ENCODE peak calls at places on chromosomes 16 and 17, in nine cellular contexts. One of them, this sample, is unnamed.

GRCh38 chr17:65546579-65546978 is 14.9 kb downstream of the AXIN2 start:
- DNase-seq in progenitor cell of endocrine pancreas: no peak
- DNase-seq in hypothalamus: no peak
- DNase-seq in thoracic aorta: no peak
- DNase-seq in AG09309: no peak
- DNase-seq in dermis blood vessel endothelial cell: no peak
- DNase-seq in body of pancreas: no peak
- DNase-seq in neural progenitor cell: no peak
- DNase-seq in T-helper 1 cell: no peak
- DNase-seq in this sample: no peak

GRCh38 chr17:21679256-21680146 is 12.8 kb upstream of the KCNJ18 start:
- DNase-seq in progenitor cell of endocrine pancreas: no peak
- DNase-seq in hypothalamus: no peak
- DNase-seq in thoracic aorta: no peak
- DNase-seq in AG09309: no peak
- DNase-seq in dermis blood vessel endothelial cell: no peak
- DNase-seq in body of pancreas: no peak
- DNase-seq in neural progenitor cell: no peak
- DNase-seq in T-helper 1 cell: no peak
- DNase-seq in this sample: no peak

GRCh38 chr17:75779250-75779986 is 5.2 kb upstream of the UNK start:
- DNase-seq in progenitor cell of endocrine pancreas: peak; percentile 87
- DNase-seq in hypothalamus: peak; percentile 97
- DNase-seq in thoracic aorta: peak; percentile 94
- DNase-seq in AG09309: peak; percentile 99
- DNase-seq in dermis blood vessel endothelial cell: peak; percentile 100
- DNase-seq in body of pancreas: peak; percentile 97
- DNase-seq in neural progenitor cell: peak; percentile 99
- DNase-seq in T-helper 1 cell: peak; percentile 100
- DNase-seq in this sample: peak; percentile 99

GRCh38 chr16:65223335-65223734 is 101.5 kb upstream of the CDH11 start:
- DNase-seq in progenitor cell of endocrine pancreas: no peak
- DNase-seq in hypothalamus: no peak
- DNase-seq in thoracic aorta: no peak
- DNase-seq in AG09309: no peak
- DNase-seq in dermis blood vessel endothelial cell: no peak
- DNase-seq in body of pancreas: no peak
- DNase-seq in neural progenitor cell: no peak
- DNase-seq in T-helper 1 cell: no peak
- DNase-seq in this sample: no peak

GRCh38 chr17:62626719-62627218 is 701 bp upstream of the MRC2 start:
- DNase-seq in progenitor cell of endocrine pancreas: peak; percentile 39
- DNase-seq in hypothalamus: no peak
- DNase-seq in thoracic aorta: no peak
- DNase-seq in AG09309: peak; percentile 76
- DNase-seq in dermis blood vessel endothelial cell: peak; percentile 24
- DNase-seq in body of pancreas: no peak
- DNase-seq in neural progenitor cell: peak; percentile 89
- DNase-seq in T-helper 1 cell: no peak
- DNase-seq in this sample: no peak

GRCh38 chr16:11082108-11082859 is 137.9 kb downstream of the CLEC16A start:
- DNase-seq in progenitor cell of endocrine pancreas: no peak
- DNase-seq in hypothalamus: no peak
- DNase-seq in thoracic aorta: no peak
- DNase-seq in AG09309: no peak
- DNase-seq in dermis blood vessel endothelial cell: no peak
- DNase-seq in body of pancreas: no peak
- DNase-seq in neural progenitor cell: no peak
- DNase-seq in T-helper 1 cell: no peak
- DNase-seq in this sample: no peak

GRCh38 chr17:76485569-76485968 is 15.7 kb downstream of the RHBDF2 start:
- DNase-seq in progenitor cell of endocrine pancreas: no peak
- DNase-seq in hypothalamus: peak; percentile 51
- DNase-seq in thoracic aorta: no peak
- DNase-seq in AG09309: no peak
- DNase-seq in dermis blood vessel endothelial cell: peak; percentile 69
- DNase-seq in body of pancreas: no peak
- DNase-seq in neural progenitor cell: no peak
- DNase-seq in T-helper 1 cell: no peak
- DNase-seq in this sample: no peak

GRCh38 chr17:27247071-27247957 is 46.6 kb upstream of the WSB1 start:
- DNase-seq in progenitor cell of endocrine pancreas: no peak
- DNase-seq in hypothalamus: peak; percentile 44
- DNase-seq in thoracic aorta: no peak
- DNase-seq in AG09309: no peak
- DNase-seq in dermis blood vessel endothelial cell: peak; percentile 97
- DNase-seq in body of pancreas: peak; percentile 46
- DNase-seq in neural progenitor cell: no peak
- DNase-seq in T-helper 1 cell: no peak
- DNase-seq in this sample: no peak

GRCh38 chr17:79230576-79230975 is 156.0 kb downstream of the ENGASE start:
- DNase-seq in progenitor cell of endocrine pancreas: no peak
- DNase-seq in hypothalamus: no peak
- DNase-seq in thoracic aorta: no peak
- DNase-seq in AG09309: no peak
- DNase-seq in dermis blood vessel endothelial cell: no peak
- DNase-seq in body of pancreas: no peak
- DNase-seq in neural progenitor cell: no peak
- DNase-seq in T-helper 1 cell: no peak
- DNase-seq in this sample: no peak

GRCh38 chr17:20083460-20083859 is 74.3 kb downstream of the SPECC1 start:
- DNase-seq in progenitor cell of endocrine pancreas: no peak
- DNase-seq in hypothalamus: no peak
- DNase-seq in thoracic aorta: no peak
- DNase-seq in AG09309: no peak
- DNase-seq in dermis blood vessel endothelial cell: no peak
- DNase-seq in body of pancreas: no peak
- DNase-seq in neural progenitor cell: no peak
- DNase-seq in T-helper 1 cell: no peak
- DNase-seq in this sample: no peak

GRCh38 chr17:63611354-63611753 is 10.7 kb downstream of the TACO1 start:
- DNase-seq in progenitor cell of endocrine pancreas: no peak
- DNase-seq in hypothalamus: no peak
- DNase-seq in thoracic aorta: no peak
- DNase-seq in AG09309: no peak
- DNase-seq in dermis blood vessel endothelial cell: no peak
- DNase-seq in body of pancreas: no peak
- DNase-seq in neural progenitor cell: no peak
- DNase-seq in T-helper 1 cell: peak; percentile 92
- DNase-seq in this sample: no peak

GRCh38 chr17:71740866-71741265 is 380.0 kb upstream of the SOX9 start:
- DNase-seq in progenitor cell of endocrine pancreas: no peak
- DNase-seq in hypothalamus: no peak
- DNase-seq in thoracic aorta: no peak
- DNase-seq in AG09309: no peak
- DNase-seq in dermis blood vessel endothelial cell: no peak
- DNase-seq in body of pancreas: no peak
- DNase-seq in neural progenitor cell: no peak
- DNase-seq in T-helper 1 cell: no peak
- DNase-seq in this sample: no peak

GRCh38 chr16:50266337-50267091 is at the start of gene ADCY7:
- DNase-seq in progenitor cell of endocrine pancreas: no peak
- DNase-seq in hypothalamus: no peak
- DNase-seq in thoracic aorta: no peak
- DNase-seq in AG09309: peak; percentile 38
- DNase-seq in dermis blood vessel endothelial cell: peak; percentile 52
- DNase-seq in body of pancreas: no peak
- DNase-seq in neural progenitor cell: peak; percentile 41
- DNase-seq in T-helper 1 cell: peak; percentile 91
- DNase-seq in this sample: no peak

GRCh38 chr17:82767041-82767754 is 15.3 kb downstream of the TBCD start:
- DNase-seq in progenitor cell of endocrine pancreas: no peak
- DNase-seq in hypothalamus: peak; percentile 70
- DNase-seq in thoracic aorta: no peak
- DNase-seq in AG09309: no peak
- DNase-seq in dermis blood vessel endothelial cell: peak; percentile 78
- DNase-seq in body of pancreas: peak; percentile 63
- DNase-seq in neural progenitor cell: peak; percentile 76
- DNase-seq in T-helper 1 cell: no peak
- DNase-seq in this sample: no peak

GRCh38 chr17:57294629-57295501 is 38.5 kb downstream of the MSI2 start:
- DNase-seq in progenitor cell of endocrine pancreas: no peak
- DNase-seq in hypothalamus: no peak
- DNase-seq in thoracic aorta: no peak
- DNase-seq in AG09309: no peak
- DNase-seq in dermis blood vessel endothelial cell: peak; percentile 21
- DNase-seq in body of pancreas: no peak
- DNase-seq in neural progenitor cell: no peak
- DNase-seq in T-helper 1 cell: peak; percentile 43
- DNase-seq in this sample: no peak

GRCh38 chr17:1055751-1056645 is 59.1 kb downstream of the TIMM22 start:
- DNase-seq in progenitor cell of endocrine pancreas: peak; percentile 48
- DNase-seq in hypothalamus: peak; percentile 71
- DNase-seq in thoracic aorta: no peak
- DNase-seq in AG09309: no peak
- DNase-seq in dermis blood vessel endothelial cell: peak; percentile 85
- DNase-seq in body of pancreas: peak; percentile 72
- DNase-seq in neural progenitor cell: peak; percentile 81
- DNase-seq in T-helper 1 cell: peak; percentile 28
- DNase-seq in this sample: no peak

GRCh38 chr17:30323895-30324319 is 9.9 kb downstream of the TMIGD1 start:
- DNase-seq in progenitor cell of endocrine pancreas: no peak
- DNase-seq in hypothalamus: no peak
- DNase-seq in thoracic aorta: no peak
- DNase-seq in AG09309: no peak
- DNase-seq in dermis blood vessel endothelial cell: peak; percentile 63
- DNase-seq in body of pancreas: no peak
- DNase-seq in neural progenitor cell: no peak
- DNase-seq in T-helper 1 cell: peak; percentile 25
- DNase-seq in this sample: no peak

GRCh38 chr16:68948230-68948910 is 105.0 kb downstream of the TANGO6 start:
- DNase-seq in progenitor cell of endocrine pancreas: no peak
- DNase-seq in hypothalamus: no peak
- DNase-seq in thoracic aorta: no peak
- DNase-seq in AG09309: no peak
- DNase-seq in dermis blood vessel endothelial cell: no peak
- DNase-seq in body of pancreas: no peak
- DNase-seq in neural progenitor cell: no peak
- DNase-seq in T-helper 1 cell: no peak
- DNase-seq in this sample: no peak

GRCh38 chr17:79984045-79984840 is 51.4 kb downstream of the TBC1D16 start:
- DNase-seq in progenitor cell of endocrine pancreas: no peak
- DNase-seq in hypothalamus: no peak
- DNase-seq in thoracic aorta: no peak
- DNase-seq in AG09309: no peak
- DNase-seq in dermis blood vessel endothelial cell: no peak
- DNase-seq in body of pancreas: no peak
- DNase-seq in neural progenitor cell: no peak
- DNase-seq in T-helper 1 cell: no peak
- DNase-seq in this sample: no peak

GRCh38 chr17:17963694-17964436 is 8.3 kb downstream of the TOM1L2 start:
- DNase-seq in progenitor cell of endocrine pancreas: no peak
- DNase-seq in hypothalamus: no peak
- DNase-seq in thoracic aorta: no peak
- DNase-seq in AG09309: no peak
- DNase-seq in dermis blood vessel endothelial cell: no peak
- DNase-seq in body of pancreas: no peak
- DNase-seq in neural progenitor cell: no peak
- DNase-seq in T-helper 1 cell: no peak
- DNase-seq in this sample: no peak

GRCh38 chr17:33385133-33385532 is 92.0 kb upstream of the ASIC2 start:
- DNase-seq in progenitor cell of endocrine pancreas: no peak
- DNase-seq in hypothalamus: no peak
- DNase-seq in thoracic aorta: no peak
- DNase-seq in AG09309: no peak
- DNase-seq in dermis blood vessel endothelial cell: no peak
- DNase-seq in body of pancreas: no peak
- DNase-seq in neural progenitor cell: peak; percentile 53
- DNase-seq in T-helper 1 cell: no peak
- DNase-seq in this sample: no peak

GRCh38 chr17:10621397-10621796 is 35.7 kb downstream of the MYH3 start:
- DNase-seq in progenitor cell of endocrine pancreas: no peak
- DNase-seq in hypothalamus: no peak
- DNase-seq in thoracic aorta: no peak
- DNase-seq in AG09309: no peak
- DNase-seq in dermis blood vessel endothelial cell: no peak
- DNase-seq in body of pancreas: no peak
- DNase-seq in neural progenitor cell: no peak
- DNase-seq in T-helper 1 cell: no peak
- DNase-seq in this sample: no peak

GRCh38 chr17:76345377-76345945 is 8.3 kb downstream of the PRPSAP1 start:
- DNase-seq in progenitor cell of endocrine pancreas: no peak
- DNase-seq in hypothalamus: no peak
- DNase-seq in thoracic aorta: no peak
- DNase-seq in AG09309: no peak
- DNase-seq in dermis blood vessel endothelial cell: no peak
- DNase-seq in body of pancreas: no peak
- DNase-seq in neural progenitor cell: no peak
- DNase-seq in T-helper 1 cell: no peak
- DNase-seq in this sample: no peak

GRCh38 chr16:19073863-19074262 is 6.4 kb downstream of the COQ7 start:
- DNase-seq in progenitor cell of endocrine pancreas: no peak
- DNase-seq in hypothalamus: no peak
- DNase-seq in thoracic aorta: no peak
- DNase-seq in AG09309: no peak
- DNase-seq in dermis blood vessel endothelial cell: no peak
- DNase-seq in body of pancreas: no peak
- DNase-seq in neural progenitor cell: no peak
- DNase-seq in T-helper 1 cell: no peak
- DNase-seq in this sample: no peak

GRCh38 chr17:50055055-50055425 is 870 bp upstream of the ITGA3 start:
- DNase-seq in progenitor cell of endocrine pancreas: peak; percentile 27
- DNase-seq in hypothalamus: no peak
- DNase-seq in thoracic aorta: no peak
- DNase-seq in AG09309: no peak
- DNase-seq in dermis blood vessel endothelial cell: peak; percentile 39
- DNase-seq in body of pancreas: peak; percentile 80
- DNase-seq in neural progenitor cell: peak; percentile 26
- DNase-seq in T-helper 1 cell: peak; percentile 17
- DNase-seq in this sample: no peak

GRCh38 chr17:44556114-44556853 is 1.0 kb upstream of the FZD2 start:
- DNase-seq in progenitor cell of endocrine pancreas: peak; percentile 43
- DNase-seq in hypothalamus: peak; percentile 12
- DNase-seq in thoracic aorta: no peak
- DNase-seq in AG09309: no peak
- DNase-seq in dermis blood vessel endothelial cell: peak; percentile 48
- DNase-seq in body of pancreas: peak; percentile 36
- DNase-seq in neural progenitor cell: peak; percentile 98
- DNase-seq in T-helper 1 cell: no peak
- DNase-seq in this sample: no peak

GRCh38 chr16:85369741-85370528 is 243.2 kb upstream of the GSE1 start:
- DNase-seq in progenitor cell of endocrine pancreas: peak; percentile 65
- DNase-seq in hypothalamus: peak; percentile 51
- DNase-seq in thoracic aorta: peak; percentile 32
- DNase-seq in AG09309: no peak
- DNase-seq in dermis blood vessel endothelial cell: peak; percentile 56
- DNase-seq in body of pancreas: peak; percentile 65
- DNase-seq in neural progenitor cell: peak; percentile 67
- DNase-seq in T-helper 1 cell: no peak
- DNase-seq in this sample: no peak

GRCh38 chr17:51921500-51921899 is 237.0 kb downstream of the CA10 start:
- DNase-seq in progenitor cell of endocrine pancreas: no peak
- DNase-seq in hypothalamus: no peak
- DNase-seq in thoracic aorta: no peak
- DNase-seq in AG09309: no peak
- DNase-seq in dermis blood vessel endothelial cell: no peak
- DNase-seq in body of pancreas: no peak
- DNase-seq in neural progenitor cell: no peak
- DNase-seq in T-helper 1 cell: no peak
- DNase-seq in this sample: no peak

GRCh38 chr17:83101805-83102480 is 22.5 kb downstream of the METRNL start:
- DNase-seq in progenitor cell of endocrine pancreas: no peak
- DNase-seq in hypothalamus: no peak
- DNase-seq in thoracic aorta: no peak
- DNase-seq in AG09309: no peak
- DNase-seq in dermis blood vessel endothelial cell: no peak
- DNase-seq in body of pancreas: no peak
- DNase-seq in neural progenitor cell: no peak
- DNase-seq in T-helper 1 cell: no peak
- DNase-seq in this sample: no peak

GRCh38 chr16:15498427-15499175 is 64.2 kb downstream of the BMERB1 start:
- DNase-seq in progenitor cell of endocrine pancreas: no peak
- DNase-seq in hypothalamus: no peak
- DNase-seq in thoracic aorta: no peak
- DNase-seq in AG09309: no peak
- DNase-seq in dermis blood vessel endothelial cell: no peak
- DNase-seq in body of pancreas: no peak
- DNase-seq in neural progenitor cell: peak; percentile 39
- DNase-seq in T-helper 1 cell: no peak
- DNase-seq in this sample: no peak

GRCh38 chr17:64331946-64332493 is 58.6 kb downstream of the PECAM1 start:
- DNase-seq in progenitor cell of endocrine pancreas: no peak
- DNase-seq in hypothalamus: no peak
- DNase-seq in thoracic aorta: no peak
- DNase-seq in AG09309: no peak
- DNase-seq in dermis blood vessel endothelial cell: peak; percentile 91
- DNase-seq in body of pancreas: no peak
- DNase-seq in neural progenitor cell: no peak
- DNase-seq in T-helper 1 cell: no peak
- DNase-seq in this sample: no peak